ENCODE peak calls at places on chromosomes 4 and X, in ten cellular contexts. V, M, D, T, X, Q, C, R, E and G are unnamed samples.

GRCh38 chr4:4395849-4396627 is 9.1 kb downstream of the NSG1 start:
- DNase-seq in X (no peak), C (no peak), T (no peak), V (no peak), M (peak), D (no peak), Q (peak), E (peak), R (no peak), G (no peak)

GRCh38 chr4:153205028-153205648 is 895 bp downstream of the TRIM2 start:
- DNase-seq in Q (no peak), X (no peak), M (peak), T (no peak), D (peak), C (peak), V (no peak), E (no peak), R (no peak), G (no peak)

GRCh38 chrX:124592745-124593144 is 246.4 kb downstream of the SH2D1A start:
- DNase-seq in C (no peak), D (no peak), V (no peak), Q (no peak), R (no peak), M (no peak), T (no peak), E (no peak), X (no peak), G (no peak)

GRCh38 chr4:95516528-95517011 is 32.2 kb downstream of the UNC5C start:
- DNase-seq in Q (peak), D (no peak), C (no peak), T (no peak), R (no peak), V (no peak), X (no peak), E (no peak), M (peak), G (peak)

GRCh38 chrX:49039598-49040375 is 3.4 kb downstream of the TFE3 start:
- DNase-seq in Q (peak), R (peak), X (peak), E (peak), D (peak), T (peak), C (peak), V (no peak), M (peak), G (peak)

GRCh38 chrX:153336128-153336894 is 2.4 kb downstream of the ZNF275 start:
- DNase-seq in X (no peak), R (no peak), E (no peak), D (no peak), Q (no peak), V (no peak), T (peak), M (no peak), C (no peak), G (no peak)

GRCh38 chrX:13469963-13470679 is 99.3 kb upstream of the EGFL6 start:
- DNase-seq in R (peak), E (no peak), C (peak), X (no peak), T (no peak), V (no peak), Q (no peak), M (no peak), D (no peak), G (no peak)

GRCh38 chr4:90718926-90719325 is 591.7 kb downstream of the CCSER1 start:
- DNase-seq in D (no peak), M (no peak), Q (no peak), T (no peak), X (no peak), V (no peak), E (no peak), C (no peak), R (no peak), G (no peak)

GRCh38 chr4:6929735-6930464 is 20.3 kb downstream of the TBC1D14 start:
- DNase-seq in M (peak), T (no peak), V (no peak), Q (no peak), R (no peak), X (no peak), E (no peak), C (no peak), D (peak), G (no peak)

GRCh38 chr4:123244233-123244632 is 152.4 kb upstream of the SPRY1 start:
- DNase-seq in D (peak), Q (peak), V (no peak), X (no peak), R (peak), M (no peak), T (no peak), E (peak), C (no peak), G (no peak)

GRCh38 chr4:153099391-153100140 is 104.7 kb upstream of the TRIM2 start:
- DNase-seq in E (no peak), D (no peak), M (no peak), X (no peak), V (no peak), C (no peak), Q (no peak), T (no peak), R (no peak), G (no peak)

GRCh38 chrX:110418220-110418856 is 59.7 kb downstream of the RTL9 start:
- DNase-seq in X (peak), T (no peak), E (peak), C (no peak), R (peak), M (no peak), V (no peak), D (no peak), Q (peak), G (no peak)

GRCh38 chrX:40749874-40750273 is 14.5 kb upstream of the MED14 start:
- DNase-seq in X (no peak), C (no peak), R (no peak), E (peak), T (no peak), V (no peak), M (peak), Q (peak), D (no peak), G (no peak)

GRCh38 chr4:39466747-39467146 is 7.9 kb downstream of the LIAS start:
- DNase-seq in M (no peak), D (no peak), E (no peak), V (no peak), T (no peak), Q (no peak), R (peak), X (no peak), C (no peak), G (no peak)

GRCh38 chr4:48103483-48104139 is 30.4 kb downstream of the TXK start:
- DNase-seq in X (no peak), T (no peak), R (no peak), E (no peak), C (no peak), Q (no peak), D (peak), M (no peak), V (no peak), G (no peak)

GRCh38 chr4:158798062-158798461 is 29.2 kb downstream of the FNIP2 start:
- DNase-seq in R (no peak), X (no peak), C (no peak), T (no peak), M (no peak), D (no peak), Q (no peak), V (no peak), E (no peak), G (no peak)

GRCh38 chrX:132861076-132861475 is 97.4 kb downstream of the HS6ST2 start:
- DNase-seq in V (no peak), E (no peak), X (no peak), M (no peak), D (no peak), T (no peak), C (no peak), Q (no peak), R (no peak), G (no peak)

GRCh38 chrX:134895785-134896184 is 95.0 kb upstream of the SMIM10 start:
- DNase-seq in X (no peak), C (no peak), T (no peak), V (no peak), D (no peak), R (no peak), E (no peak), M (no peak), Q (no peak), G (no peak)

GRCh38 chrX:44898411-44899221 is 25.6 kb downstream of the KDM6A start:
- DNase-seq in E (no peak), V (no peak), Q (peak), T (no peak), M (no peak), R (no peak), X (no peak), C (no peak), D (no peak), G (no peak)

GRCh38 chr4:155639674-155640529 is 26.7 kb upstream of the GUCY1A1 start:
- DNase-seq in T (no peak), X (no peak), R (no peak), D (no peak), C (no peak), Q (peak), V (no peak), M (no peak), E (peak), G (no peak)

GRCh38 chr4:123816462-123816861 is 419.9 kb downstream of the SPRY1 start:
- DNase-seq in T (no peak), Q (no peak), R (no peak), M (no peak), V (no peak), X (no peak), D (no peak), E (no peak), C (no peak), G (peak)

GRCh38 chr4:133574248-133574647 is 425.2 kb downstream of the PCDH10 start:
- DNase-seq in D (no peak), V (no peak), C (no peak), Q (no peak), M (no peak), T (no peak), R (no peak), E (no peak), X (no peak), G (no peak)

GRCh38 chrX:129876734-129877395 is 29.1 kb upstream of the UTP14A start:
- DNase-seq in X (no peak), V (no peak), E (no peak), R (peak), M (no peak), C (no peak), D (no peak), T (no peak), Q (peak), G (peak)

GRCh38 chr4:8410641-8411271 is 29.8 kb downstream of the ACOX3 start:
- DNase-seq in M (peak), T (no peak), D (peak), V (no peak), R (peak), E (no peak), Q (peak), C (no peak), X (peak), G (no peak)

GRCh38 chr4:101418055-101418454 is 70.7 kb upstream of the PPP3CA start:
- DNase-seq in E (no peak), D (peak), M (no peak), R (no peak), T (no peak), C (no peak), Q (peak), X (no peak), V (peak), G (no peak)

GRCh38 chr4:86664959-86665358 is 70.8 kb downstream of the PTPN13 start:
- DNase-seq in X (no peak), C (peak), Q (peak), E (no peak), T (no peak), M (no peak), V (no peak), R (no peak), D (no peak), G (peak)

GRCh38 chr4:173859091-173859713 is 329.2 kb upstream of the HAND2 start:
- DNase-seq in T (no peak), X (no peak), C (no peak), Q (peak), E (no peak), M (no peak), D (no peak), V (no peak), R (no peak), G (no peak)

GRCh38 chr4:105106416-105106815 is 40.3 kb upstream of the TET2 start:
- DNase-seq in X (no peak), V (no peak), D (no peak), T (no peak), R (no peak), C (no peak), E (no peak), M (no peak), Q (peak), G (no peak)

GRCh38 chrX:72495041-72495440 is 77.6 kb downstream of the HDAC8 start:
- DNase-seq in Q (no peak), X (no peak), E (no peak), M (no peak), D (no peak), V (no peak), T (no peak), R (no peak), C (no peak), G (no peak)

GRCh38 chr4:16537926-16538325 is 311.7 kb upstream of the TAPT1 start:
- DNase-seq in T (no peak), X (no peak), Q (no peak), M (no peak), D (no peak), V (no peak), E (peak), C (no peak), R (no peak), G (no peak)

GRCh38 chrX:81215685-81216084 is 13.8 kb downstream of the SH3BGRL start:
- DNase-seq in R (no peak), X (no peak), C (no peak), D (no peak), V (no peak), E (no peak), T (no peak), M (no peak), Q (no peak), G (no peak)

GRCh38 chrX:99750721-99751120 is 659.4 kb downstream of the PCDH19 start:
- DNase-seq in M (no peak), X (no peak), D (no peak), C (no peak), V (no peak), E (no peak), Q (no peak), T (no peak), R (no peak), G (no peak)

GRCh38 chrX:44025611-44026010 is 52.4 kb upstream of the NDP start:
- DNase-seq in R (peak), Q (peak), T (no peak), D (no peak), V (no peak), C (no peak), X (no peak), M (no peak), E (no peak), G (no peak)

GRCh38 chr4:66229885-66230284 is 559.6 kb upstream of the EPHA5 start:
- DNase-seq in D (no peak), T (no peak), M (peak), R (no peak), X (no peak), E (no peak), C (no peak), Q (no peak), V (no peak), G (no peak)

GRCh38 chrX:72142094-72142843 is 10.6 kb upstream of the RTL5 start:
- DNase-seq in C (no peak), E (no peak), Q (no peak), D (no peak), X (no peak), M (peak), T (no peak), R (no peak), V (no peak), G (no peak)

GRCh38 chr4:179112441-179113170 is 1670.4 kb upstream of the AGA start:
- DNase-seq in T (no peak), D (no peak), R (no peak), M (no peak), Q (no peak), C (no peak), X (no peak), E (no peak), V (no peak), G (no peak)